ENCODE peak calls at places on chromosomes 12 and 14, in four cellular contexts. L is tibial artery, V is BE2C, R is ovary. O is an unnamed sample.

GRCh38 chr14:77707355-77707723 is 484 bp downstream of the ALKBH1 start:
- DNase-seq in L (no peak), R (no peak), V (peak; percentile 28), O (peak; percentile 70)

GRCh38 chr14:63764103-63764502 is 36.2 kb upstream of the SGPP1 start:
- DNase-seq in L (no peak), R (no peak), V (no peak), O (no peak)

GRCh38 chr14:104112609-104113571 is 25.5 kb upstream of the KIF26A start:
- DNase-seq in V (no peak), L (no peak), R (no peak), O (no peak)

GRCh38 chr12:9108504-9109212 is 7.1 kb downstream of the A2M start:
- DNase-seq in L (no peak), R (no peak), V (no peak), O (no peak)

GRCh38 chr14:39442293-39442692 is 10.1 kb upstream of the FBXO33 start:
- DNase-seq in R (no peak), V (no peak), L (peak; percentile 26), O (no peak)

GRCh38 chr12:121748571-121749265 is 36.2 kb downstream of the TMEM120B start:
- DNase-seq in L (no peak), R (peak; percentile 82), V (peak; percentile 45), O (peak; percentile 96)

GRCh38 chr12:124713041-124713435 is 145.6 kb upstream of the NCOR2 start:
- DNase-seq in R (no peak), V (no peak), L (peak; percentile 79), O (no peak)

GRCh38 chr12:87995581-87996178 is 33.5 kb downstream of the C12orf50 start:
- DNase-seq in V (peak; percentile 71), L (peak; percentile 50), R (peak; percentile 47), O (peak; percentile 89)

GRCh38 chr14:101004176-101004575 is 100.7 kb upstream of the RTL1 start:
- DNase-seq in V (no peak), L (no peak), R (no peak), O (no peak)

GRCh38 chr12:31521972-31522371 is 69.0 kb downstream of the DENND5B start:
- DNase-seq in V (no peak), R (no peak), L (no peak), O (peak; percentile 72)

GRCh38 chr14:34496679-34497513 is 34.9 kb upstream of the SPTSSA start:
- DNase-seq in R (peak; percentile 87), V (no peak), L (peak; percentile 68), O (peak; percentile 100)

GRCh38 chr12:612886-613285 is 50.4 kb downstream of the NINJ2 start:
- DNase-seq in V (no peak), L (no peak), R (no peak), O (no peak)

GRCh38 chr12:63020269-63020668 is 85.3 kb upstream of the PPM1H start:
- DNase-seq in V (no peak), R (no peak), L (no peak), O (no peak)

GRCh38 chr14:33477752-33478151 is 473.1 kb downstream of the EGLN3 start:
- DNase-seq in V (no peak), R (no peak), L (no peak), O (no peak)

GRCh38 chr12:114682101-114682919 is 1.7 kb downstream of the TBX3 start:
- DNase-seq in L (no peak), V (no peak), R (no peak), O (no peak)

GRCh38 chr12:113898466-113898865 is 67.7 kb downstream of the RBM19 start:
- DNase-seq in R (no peak), V (no peak), L (no peak), O (no peak)

GRCh38 chr12:64671682-64672081 is 61.4 kb downstream of the RASSF3 start:
- DNase-seq in V (peak; percentile 32), L (no peak), R (no peak), O (no peak)

GRCh38 chr12:59459966-59460365 is 135.9 kb upstream of the SLC16A7 start:
- DNase-seq in V (no peak), R (no peak), L (no peak), O (peak; percentile 53)

GRCh38 chr12:101925352-101925751 is 48.0 kb downstream of the DRAM1 start:
- DNase-seq in L (peak; percentile 86), V (no peak), R (peak; percentile 45), O (peak; percentile 100)

GRCh38 chr12:104420868-104421267 is 35.9 kb upstream of the CHST11 start:
- DNase-seq in L (no peak), V (no peak), R (no peak), O (no peak)

GRCh38 chr12:125218952-125219351 is 153.7 kb downstream of the AACS start:
- DNase-seq in R (no peak), L (no peak), V (no peak), O (no peak)

GRCh38 chr14:65134651-65135579 is 32.6 kb upstream of the MAX start:
- DNase-seq in V (no peak), L (no peak), R (no peak), O (no peak)

GRCh38 chr14:74563233-74563585 is 48.8 kb downstream of the LTBP2 start:
- DNase-seq in R (no peak), L (no peak), V (no peak), O (peak; percentile 88)

GRCh38 chr14:95505030-95505589 is 11.3 kb downstream of the SYNE3 start:
- DNase-seq in R (no peak), V (no peak), L (no peak), O (no peak)

GRCh38 chr14:100267990-100268389 is 29.0 kb downstream of the YY1 start:
- DNase-seq in V (no peak), L (no peak), R (no peak), O (no peak)

GRCh38 chr14:56216631-56217379 is 98.6 kb downstream of the PELI2 start:
- DNase-seq in R (peak; percentile 44), V (peak; percentile 82), L (peak; percentile 61), O (peak; percentile 58)

GRCh38 chr12:28987538-28988383 is 161.3 kb upstream of the FAR2 start:
- DNase-seq in L (no peak), R (no peak), V (peak; percentile 67), O (peak; percentile 13)

GRCh38 chr12:42507589-42507988 is 82.0 kb downstream of the PRICKLE1 start:
- DNase-seq in L (no peak), V (no peak), R (no peak), O (no peak)

GRCh38 chr12:125856366-125856765 is 791.1 kb downstream of the AACS start:
- DNase-seq in V (no peak), R (no peak), L (no peak), O (no peak)

GRCh38 chr12:43662736-43663135 is 95.9 kb downstream of the PUS7L start:
- DNase-seq in R (no peak), V (no peak), L (no peak), O (no peak)

GRCh38 chr12:15774819-15775218 is 14.4 kb downstream of the EPS8 start:
- DNase-seq in R (no peak), V (no peak), L (no peak), O (peak; percentile 77)

GRCh38 chr12:77160931-77161330 is 95.6 kb upstream of the E2F7 start:
- DNase-seq in R (no peak), L (no peak), V (no peak), O (no peak)

GRCh38 chr14:23173039-23173438 is 10.4 kb downstream of the SLC7A8 start:
- DNase-seq in L (no peak), R (no peak), V (no peak), O (no peak)

GRCh38 chr12:2904260-2904659 is 13.6 kb downstream of the TULP3 start:
- DNase-seq in V (no peak), R (no peak), L (no peak), O (no peak)

GRCh38 chr12:109678732-109679131 is 34.9 kb upstream of the FAM222A start:
- DNase-seq in V (peak; percentile 70), L (no peak), R (no peak), O (peak; percentile 2)

GRCh38 chr12:15209782-15210181 is 11.4 kb downstream of the RERG start:
- DNase-seq in R (no peak), L (no peak), V (no peak), O (peak; percentile 89)

GRCh38 chr14:100688598-100689499 is 37.8 kb upstream of the DLK1 start:
- DNase-seq in R (no peak), V (no peak), L (no peak), O (peak; percentile 83)

GRCh38 chr12:130870442-130871285 is 1.2 kb upstream of the RAN start:
- DNase-seq in V (peak; percentile 42), L (peak; percentile 82), R (peak; percentile 60), O (peak; percentile 98)
- H3K4me3 ChIP-seq in V (no peak overlapping the region), L (peak overlapping the region; percentile 79), R (peak overlapping the region; percentile 38), O (peak overlapping the region; percentile 75)

GRCh38 chr14:81737938-81738337 is 204.3 kb upstream of the SEL1L start:
- DNase-seq in L (no peak), R (no peak), V (no peak), O (no peak)
- TF ChIP-seq CTCF in L (no peak), R (no peak), V (no peak), O (no peak)

DNA sequence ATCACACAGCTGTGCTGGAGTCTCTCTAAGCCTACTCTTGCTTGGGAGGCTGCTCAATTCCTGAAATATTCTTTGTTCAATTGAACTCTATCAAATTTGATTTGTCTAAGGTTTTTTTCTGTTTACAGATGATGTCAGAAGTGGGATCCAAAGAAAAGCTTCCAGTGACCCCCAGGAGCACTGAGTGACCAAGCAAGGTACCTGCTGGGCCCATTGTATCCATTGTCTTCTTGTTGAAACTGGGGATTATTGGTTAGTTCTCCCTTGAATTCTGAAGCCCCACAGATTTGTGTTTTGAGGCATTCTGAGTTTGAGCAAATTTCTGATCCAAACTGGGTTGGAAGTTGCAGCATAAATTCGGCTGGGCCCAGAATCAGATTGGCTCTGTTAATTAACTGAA is 64.6 kb downstream of the MYF5 start:
- DNase-seq in L (no peak), V (no peak), R (no peak), O (no peak)
- H3K4me3 ChIP-seq in L (no peak overlapping the region), V (no peak overlapping the region), R (no peak overlapping the region), O (no peak overlapping the region)

GRCh38 chr12:120534703-120535655 is 823 bp downstream of the RNF10 start:
- DNase-seq in L (peak; percentile 28), R (peak; percentile 61), V (peak; percentile 74), O (peak; percentile 89)
- TF ChIP-seq CTCF in L (no peak), R (no peak), V (peak; percentile 7), O (no peak)

DNA sequence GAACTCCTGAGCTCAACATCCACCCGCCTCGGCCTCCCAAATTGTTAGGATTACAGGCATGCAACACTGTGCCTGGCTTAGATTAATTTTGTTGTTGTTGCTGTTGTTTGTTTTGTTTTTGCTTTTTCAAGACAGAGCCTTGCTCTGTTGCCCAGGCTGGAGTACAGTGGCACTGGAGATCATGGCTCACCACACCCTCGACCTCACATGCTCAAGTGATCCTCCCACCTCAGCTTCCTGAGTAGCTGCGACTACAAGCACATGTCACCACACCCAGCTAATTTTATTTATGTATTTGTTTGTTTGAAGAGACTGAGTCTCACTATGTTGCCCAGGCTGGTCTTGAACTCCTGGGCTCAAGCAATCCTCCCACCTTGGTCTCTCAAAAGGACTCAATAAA is 26.7 kb downstream of the CRY1 start:
- DNase-seq in R (no peak), L (no peak), V (no peak), O (no peak)
- H3K4me3 ChIP-seq in R (no peak overlapping the region), L (no peak overlapping the region), V (no peak overlapping the region), O (no peak overlapping the region)

DNA sequence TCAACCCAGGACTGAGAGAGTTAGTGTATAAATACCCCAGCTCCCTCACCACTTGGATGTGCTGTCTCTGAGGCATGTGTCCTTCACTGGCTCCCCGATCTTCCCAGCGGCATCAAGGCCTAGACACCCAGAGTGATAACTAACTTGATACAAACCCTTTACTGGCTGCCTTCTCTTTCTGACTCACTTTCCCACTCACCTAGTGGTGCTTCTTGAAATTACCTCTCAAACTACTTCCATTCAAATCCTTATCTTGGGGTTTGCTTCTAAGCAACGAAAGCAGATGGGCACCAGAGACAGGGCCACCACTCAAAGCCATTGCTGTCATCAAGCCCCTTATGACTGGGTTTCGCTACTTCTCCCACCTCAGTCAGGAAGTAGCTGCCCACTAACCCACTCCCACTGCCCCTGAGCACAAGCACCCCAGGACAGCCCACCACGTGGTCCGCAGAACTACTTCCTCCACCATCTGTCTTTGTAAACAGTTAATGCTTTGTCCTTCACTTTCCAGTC is 17.2 kb downstream of the ZFP36L1 start:
- DNase-seq in L (peak; percentile 11), V (no peak), R (no peak), O (no peak)
- TF ChIP-seq CTCF in L (no peak), V (no peak), R (no peak), O (peak; percentile 1)